ENCODE peak calls at places on chromosomes 6 and 20, in ten cellular contexts. V, N, A, M, F, J, Z, W, Q and U are unnamed samples.

GRCh38 chr6:33985947-33986346 is 159.9 kb downstream of the GRM4 start:
- DNase-seq in V (no peak), J (no peak), N (no peak), M (peak), A (no peak), W (no peak), Z (no peak), F (no peak), Q (no peak), U (no peak)

GRCh38 chr6:89952696-89953095 is 58.4 kb downstream of the GJA10 start:
- DNase-seq in W (no peak), F (no peak), J (peak), V (peak), Q (no peak), M (no peak), N (peak), Z (no peak), A (peak), U (no peak)

GRCh38 chr6:112176175-112176574 is 78.2 kb downstream of the LAMA4 start:
- DNase-seq in N (no peak), M (no peak), J (no peak), Z (no peak), W (no peak), F (no peak), Q (no peak), V (no peak), A (no peak), U (no peak)

GRCh38 chr20:10555865-10556308 is 117.9 kb downstream of the JAG1 start:
- DNase-seq in A (no peak), Q (no peak), W (no peak), J (peak), F (no peak), V (no peak), Z (no peak), N (no peak), M (no peak), U (no peak)

GRCh38 chr6:166449641-166450040 is 66.9 kb upstream of the MPC1 start:
- DNase-seq in V (no peak), A (no peak), F (no peak), Z (no peak), Q (no peak), N (no peak), M (no peak), J (no peak), W (no peak), U (no peak)

GRCh38 chr6:73182021-73182607 is 43.2 kb downstream of the KHDC1L start:
- DNase-seq in M (no peak), W (no peak), A (no peak), F (no peak), V (no peak), J (no peak), Z (no peak), N (no peak), Q (no peak), U (no peak)

GRCh38 chr6:10409160-10409765 is 5.6 kb downstream of the TFAP2A start:
- DNase-seq in M (no peak), A (no peak), Q (no peak), Z (no peak), J (no peak), N (peak), V (no peak), F (no peak), W (no peak), U (no peak)

GRCh38 chr6:138600726-138601125 is 101.4 kb upstream of the NHSL1 start:
- DNase-seq in A (no peak), Q (no peak), Z (no peak), W (no peak), J (no peak), N (no peak), V (no peak), F (no peak), M (no peak), U (no peak)

GRCh38 chr6:133961831-133962230 is 8.8 kb downstream of the TBPL1 start:
- DNase-seq in Q (no peak), V (no peak), Z (no peak), A (no peak), F (no peak), J (no peak), W (no peak), N (no peak), M (no peak), U (no peak)

GRCh38 chr20:36540551-36541211 is 638 bp upstream of the MYL9 start:
- DNase-seq in Q (no peak), M (no peak), V (no peak), W (peak), F (no peak), Z (no peak), N (no peak), A (no peak), J (peak), U (no peak)

GRCh38 chr6:47413752-47414516 is 63.7 kb upstream of the CD2AP start:
- DNase-seq in Q (peak), N (peak), M (no peak), F (peak), W (no peak), Z (no peak), J (peak), V (peak), A (no peak), U (peak)

GRCh38 chr6:84762220-84762940 is 2.0 kb downstream of the TBX18 start:
- DNase-seq in W (no peak), J (no peak), Z (no peak), Q (no peak), V (no peak), N (peak), M (no peak), A (no peak), F (no peak), U (no peak)

GRCh38 chr6:28673800-28674671 is 148.4 kb downstream of the GPX5 start:
- DNase-seq in W (no peak), N (peak), Z (peak), A (no peak), F (peak), Q (peak), M (no peak), J (no peak), V (no peak), U (no peak)

GRCh38 chr20:43749734-43750294 is 23.0 kb upstream of the GTSF1L start:
- DNase-seq in V (peak), N (peak), F (peak), Z (peak), W (peak), M (peak), Q (peak), J (no peak), A (peak), U (no peak)

GRCh38 chr6:134453792-134454510 is 136.0 kb upstream of the SGK1 start:
- DNase-seq in A (no peak), Z (no peak), J (no peak), W (no peak), M (no peak), Q (no peak), V (no peak), F (no peak), N (no peak), U (no peak)

GRCh38 chr6:150959071-150959637 is 93.7 kb downstream of the MTHFD1L start:
- DNase-seq in N (no peak), J (no peak), A (peak), M (no peak), Q (no peak), W (no peak), V (no peak), F (no peak), Z (no peak), U (no peak)

GRCh38 chr6:106972500-106972899 is 2.0 kb downstream of the CD24 start:
- DNase-seq in W (no peak), J (no peak), N (peak), Z (no peak), A (no peak), V (no peak), F (no peak), Q (no peak), M (no peak), U (no peak)

GRCh38 chr20:17442588-17442987 is 88.6 kb downstream of the BFSP1 start:
- DNase-seq in Q (no peak), F (no peak), M (no peak), A (no peak), V (no peak), Z (no peak), W (no peak), J (no peak), N (peak), U (no peak)

GRCh38 chr20:31308535-31309162 is at the start of gene DEFB116:
- DNase-seq in V (no peak), Q (no peak), J (no peak), M (no peak), N (no peak), Z (no peak), F (no peak), A (no peak), W (no peak), U (no peak)

GRCh38 chr20:34922654-34923381 is 32.8 kb downstream of the GSS start:
- DNase-seq in N (no peak), Z (no peak), W (no peak), M (no peak), F (no peak), V (no peak), J (peak), A (no peak), Q (no peak), U (no peak)

GRCh38 chr20:6768228-6769185 is 1.0 kb downstream of the BMP2 start:
- DNase-seq in J (no peak), A (peak), Q (peak), F (peak), W (peak), Z (no peak), N (no peak), V (no peak), M (no peak), U (no peak)

GRCh38 chr6:149079911-149080501 is 237.5 kb upstream of the TAB2 start:
- DNase-seq in Z (no peak), J (peak), A (no peak), Q (no peak), W (no peak), N (no peak), F (no peak), V (no peak), M (no peak), U (no peak)

GRCh38 chr6:81696505-81696904 is 56.0 kb downstream of the TENT5A start:
- DNase-seq in Q (no peak), V (no peak), M (no peak), Z (no peak), F (no peak), N (peak), W (no peak), J (no peak), A (no peak), U (peak)